ENCODE peak calls at places on chromosome 5, in four cellular contexts. R is psoas muscle, V is mammary epithelial cell, B is BJ. J is an unnamed sample.

GRCh38 chr5:179265529-179266290 is 79.6 kb downstream of the ADAMTS2 start:
- DNase-seq in R (peak; percentile 98), V (peak; percentile 9), B (peak; percentile 96), J (peak; percentile 72)

GRCh38 chr5:173315495-173316352 is 12.5 kb downstream of the STC2 start:
- DNase-seq in R (no peak), V (no peak), B (no peak), J (peak; percentile 78)

GRCh38 chr5:107813559-107813958 is 142.8 kb upstream of the EFNA5 start:
- DNase-seq in R (no peak), V (no peak), B (no peak), J (no peak)

GRCh38 chr5:170551076-170551475 is 47.3 kb downstream of the KCNIP1 start:
- DNase-seq in R (no peak), V (no peak), B (no peak), J (no peak)

GRCh38 chr5:6634788-6635430 is 1.7 kb downstream of the SRD5A1 start:
- DNase-seq in R (no peak), V (no peak), B (no peak), J (no peak)

GRCh38 chr5:97135868-97136267 is 6.5 kb downstream of the LIX1 start:
- DNase-seq in R (no peak), V (no peak), B (no peak), J (no peak)

GRCh38 chr5:167953151-167953788 is 338.2 kb upstream of the WWC1 start:
- DNase-seq in R (no peak), V (peak; percentile 29), B (no peak), J (no peak)

GRCh38 chr5:132591140-132591539 is 34.4 kb downstream of the RAD50 start:
- DNase-seq in R (no peak), V (no peak), B (no peak), J (no peak)

GRCh38 chr5:1479581-1480188 is 34.4 kb upstream of the SLC6A3 start:
- DNase-seq in R (no peak), V (no peak), B (no peak), J (no peak)

GRCh38 chr5:181243020-181243520 is 636 bp downstream of the RACK1 start:
- DNase-seq in R (peak; percentile 62), V (no peak), B (no peak), J (no peak)

GRCh38 chr5:14185336-14186131 is 42.4 kb downstream of the TRIO start:
- DNase-seq in R (peak; percentile 66), V (peak; percentile 85), B (no peak), J (no peak)

GRCh38 chr5:126937796-126938195 is 92.6 kb downstream of the MARCHF3 start:
- DNase-seq in R (no peak), V (no peak), B (no peak), J (no peak)

GRCh38 chr5:135222171-135222681 is 176.8 kb downstream of the MACROH2A1 start:
- DNase-seq in R (peak; percentile 87), V (no peak), B (no peak), J (no peak)

GRCh38 chr5:59540366-59540765 is 353.2 kb downstream of the PDE4D start:
- DNase-seq in R (no peak), V (no peak), B (no peak), J (no peak)

GRCh38 chr5:58383459-58383858 is 76.4 kb downstream of the PLK2 start:
- DNase-seq in R (no peak), V (peak; percentile 37), B (no peak), J (no peak)

GRCh38 chr5:116778611-116779010 is 204.0 kb upstream of the SEMA6A start:
- DNase-seq in R (no peak), V (no peak), B (no peak), J (no peak)

GRCh38 chr5:79793722-79794121 is 104.1 kb downstream of the CMYA5 start:
- DNase-seq in R (no peak), V (no peak), B (no peak), J (no peak)

GRCh38 chr5:76294573-76294972 is 108.5 kb upstream of the IQGAP2 start:
- DNase-seq in R (no peak), V (no peak), B (no peak), J (no peak)

GRCh38 chr5:143207058-143207457 is 196.4 kb downstream of the NR3C1 start:
- DNase-seq in R (no peak), V (no peak), B (no peak), J (no peak)

GRCh38 chr5:113574417-113574816 is 60.9 kb downstream of the YTHDC2 start:
- DNase-seq in R (no peak), V (peak; percentile 74), B (peak; percentile 3), J (peak; percentile 60)

GRCh38 chr5:122463221-122463620 is 151.2 kb downstream of the SNCAIP start:
- DNase-seq in R (no peak), V (no peak), B (peak; percentile 27), J (no peak)

GRCh38 chr5:77086611-77087483 is at the start of gene ZBED3:
- DNase-seq in R (peak; percentile 80), V (peak; percentile 54), B (peak; percentile 45), J (peak; percentile 79)

GRCh38 chr5:145825751-145826180 is 9.4 kb downstream of the PRELID2 start:
- DNase-seq in R (no peak), V (peak; percentile 25), B (no peak), J (no peak)

GRCh38 chr5:108858959-108859358 is 111.3 kb downstream of the FER start:
- DNase-seq in R (no peak), V (peak; percentile 10), B (no peak), J (no peak)

GRCh38 chr5:38607396-38607795 is 51.0 kb upstream of the LIFR start:
- DNase-seq in R (no peak), V (peak; percentile 42), B (peak; percentile 47), J (peak; percentile 85)

GRCh38 chr5:143481697-143482531 is 78.4 kb upstream of the NR3C1 start:
- DNase-seq in R (no peak), V (no peak), B (no peak), J (no peak)

GRCh38 chr5:58459860-58460726 is at the start of gene PLK2:
- DNase-seq in R (peak; percentile 96), V (peak; percentile 92), B (peak; percentile 56), J (no peak)

GRCh38 chr5:317086-317811 is 4.3 kb upstream of the AHRR start:
- DNase-seq in R (no peak), V (peak; percentile 30), B (no peak), J (no peak)

GRCh38 chr5:177447066-177447610 is 524 bp downstream of the PRR7 start:
- DNase-seq in R (peak; percentile 58), V (peak; percentile 45), B (no peak), J (no peak)

GRCh38 chr5:145946112-145946861 is 9.9 kb downstream of the SH3RF2 start:
- DNase-seq in R (peak; percentile 84), V (peak; percentile 98), B (peak; percentile 77), J (peak; percentile 91)

GRCh38 chr5:37751227-37751626 is 88.6 kb downstream of the GDNF start:
- DNase-seq in R (no peak), V (peak; percentile 51), B (no peak), J (peak; percentile 31)

GRCh38 chr5:68377733-68378132 is 162.2 kb downstream of the PIK3R1 start:
- DNase-seq in R (no peak), V (no peak), B (no peak), J (no peak)

GRCh38 chr5:151156732-151157402 is 712 bp downstream of the ANXA6 start:
- DNase-seq in R (peak; percentile 63), V (no peak), B (no peak), J (no peak)

GRCh38 chr5:138953370-138954256 is 78.5 kb upstream of the LRRTM2 start:
- DNase-seq in R (peak; percentile 92), V (no peak), B (peak; percentile 10), J (no peak)

GRCh38 chr5:73998496-73998895 is 372.5 kb downstream of the ARHGEF28 start:
- DNase-seq in R (no peak), V (peak; percentile 40), B (no peak), J (peak; percentile 4)

DNA sequence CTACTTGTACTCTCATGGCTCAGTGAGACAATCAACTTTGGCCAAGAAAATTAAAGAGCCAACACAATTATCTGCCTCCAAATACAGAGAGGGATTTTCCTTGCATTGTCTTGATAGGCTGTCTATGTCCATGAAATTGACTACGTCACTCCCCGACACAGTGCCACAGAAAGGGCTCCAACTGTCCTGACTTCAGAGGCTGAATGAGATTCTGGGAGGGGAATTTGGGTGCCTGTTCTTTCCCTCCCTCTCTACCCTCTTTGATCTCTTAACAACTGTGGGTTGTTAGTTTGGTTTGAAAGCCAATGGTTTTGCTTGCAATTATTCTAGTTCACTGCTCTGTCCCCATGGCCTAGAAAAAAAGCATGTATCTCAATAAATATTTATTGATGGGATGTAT is 37.4 kb downstream of the CAPSL start:
- DNase-seq in R (no peak), V (no peak), B (no peak), J (no peak)
- TF ChIP-seq CTCF in R (no peak), V (no peak), B (no peak), J (no peak)

DNA sequence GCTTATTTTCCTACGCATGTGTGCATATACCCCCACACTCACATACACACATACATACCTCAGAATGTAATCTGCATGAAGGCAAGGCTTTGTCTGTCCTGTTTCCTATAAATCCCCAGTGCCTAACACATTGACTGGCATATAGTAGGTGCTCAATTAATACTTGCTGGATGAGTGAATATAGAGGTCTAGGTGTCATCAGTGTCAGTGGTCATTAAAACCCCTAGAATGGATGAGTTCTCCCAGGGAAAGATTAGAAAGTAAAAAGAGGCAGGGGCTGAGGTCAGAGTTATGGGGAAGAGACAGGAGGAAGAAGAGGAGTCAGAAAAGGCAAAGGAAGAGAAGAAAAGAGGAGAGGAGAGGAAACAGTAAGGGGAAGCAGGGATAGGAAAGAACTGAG is 4.7 kb downstream of the CPLX2 start:
- DNase-seq in R (no peak), V (no peak), B (no peak), J (no peak)
- H3K4me3 ChIP-seq in R (no peak overlapping the region), V (no peak overlapping the region), B (no peak overlapping the region), J (no peak overlapping the region)

GRCh38 chr5:174723315-174723978 is 935 bp upstream of the MSX2 start:
- DNase-seq in R (no peak), V (no peak), B (no peak), J (no peak)

GRCh38 chr5:174725261-174725990 is 1.0 kb downstream of the MSX2 start:
- DNase-seq in R (no peak), V (peak; percentile 36), B (no peak), J (no peak)

GRCh38 chr5:174725991-174726601 is 1.7 kb downstream of the MSX2 start:
- DNase-seq in R (no peak), V (no peak), B (no peak), J (no peak)

GRCh38 chr5:174723979-174724483 is 351 bp upstream of the MSX2 start:
- DNase-seq in R (no peak), V (peak; percentile 34), B (no peak), J (no peak)

DNA sequence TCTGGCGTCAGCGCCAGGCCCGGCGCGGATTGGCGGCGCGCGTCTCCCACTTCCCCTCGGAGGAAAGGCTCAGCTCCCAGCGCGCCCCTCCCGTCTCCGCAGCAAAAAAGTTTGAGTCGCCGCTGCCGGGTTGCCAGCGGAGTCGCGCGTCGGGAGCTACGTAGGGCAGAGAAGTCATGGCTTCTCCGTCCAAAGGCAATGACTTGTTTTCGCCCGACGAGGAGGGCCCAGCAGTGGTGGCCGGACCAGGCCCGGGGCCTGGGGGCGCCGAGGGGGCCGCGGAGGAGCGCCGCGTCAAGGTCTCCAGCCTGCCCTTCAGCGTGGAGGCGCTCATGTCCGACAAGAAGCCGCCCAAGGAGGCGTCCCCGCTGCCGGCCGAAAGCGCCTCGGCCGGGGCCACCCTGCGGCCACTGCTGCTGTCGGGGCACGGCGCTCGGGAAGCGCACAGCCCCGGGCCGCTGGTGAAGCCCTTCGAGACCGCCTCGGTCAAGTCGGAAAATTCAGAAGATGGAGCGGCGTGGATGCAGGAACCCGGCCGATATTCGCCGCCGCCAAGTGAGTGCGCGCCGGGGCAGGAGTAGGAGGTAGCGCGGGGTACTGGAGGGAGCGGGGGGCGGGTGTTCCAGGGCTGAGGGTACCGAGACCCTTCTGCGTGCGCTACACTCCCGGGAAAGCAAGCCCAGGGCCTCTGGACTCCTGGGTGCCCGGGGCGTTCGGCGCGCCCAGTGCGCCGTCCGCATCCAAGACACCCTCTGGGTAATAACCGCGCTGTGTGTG is at the start of gene MSX2:
- DNase-seq in R (peak; percentile 93), V (peak; percentile 88), B (peak; percentile 39), J (peak; percentile 21)
- H3K27me3 ChIP-seq in R (peaks cover 2% of the 10 kb centered on the region), V (peaks cover 18% of the 10 kb centered on the region), B (peaks cover 21% of the 10 kb centered on the region), J (peaks cover 79% of the 10 kb centered on the region)

GRCh38 chr5:39691993-39692392 is 267.2 kb upstream of the DAB2 start:
- DNase-seq in R (no peak), V (peak; percentile 35), B (no peak), J (no peak)
- TF ChIP-seq CTCF in R (no peak), V (peak; percentile 51), B (no peak), J (no peak)